ENCODE peak calls at places on chromosomes 1 and 21, in eight cellular contexts. N is BE2C, L is Caco-2, S is right lobe of liver, O is lower lobe of right lung, P is HFF-Myc, G is BJ, Z is brain microvascular endothelial cell. J is an unnamed sample.

GRCh38 chr1:224203243-224204016 is 20.4 kb downstream of the DEGS1 start:
- DNase-seq in P (no peak), Z (peak; percentile 67), N (peak; percentile 59), O (peak; percentile 74), G (peak; percentile 56), L (no peak), S (peak; percentile 70), J (peak; percentile 51)

GRCh38 chr1:170640581-170640980 is 23.4 kb upstream of the PRRX1 start:
- DNase-seq in S (no peak), P (no peak), O (no peak), Z (no peak), L (no peak), G (no peak), N (no peak), J (no peak)

GRCh38 chr21:36125513-36126121 is 9.3 kb upstream of the CBR3 start:
- DNase-seq in P (no peak), O (peak; percentile 69), G (no peak), L (peak; percentile 50), Z (peak; percentile 54), N (peak; percentile 50), S (no peak), J (no peak)

GRCh38 chr1:89721351-89721750 is 88.4 kb downstream of the LRRC8C start:
- DNase-seq in N (no peak), S (no peak), Z (peak; percentile 22), P (peak; percentile 43), G (no peak), L (no peak), O (no peak), J (no peak)

GRCh38 chr1:99003911-99004269 is 771 bp downstream of the PLPPR5 start:
- DNase-seq in S (no peak), N (peak; percentile 26), G (no peak), Z (no peak), O (no peak), P (no peak), L (no peak), J (no peak)

GRCh38 chr21:45228656-45229240 is 58.9 kb downstream of the POFUT2 start:
- DNase-seq in P (no peak), Z (no peak), S (no peak), G (no peak), O (no peak), N (no peak), L (no peak), J (no peak)

GRCh38 chr1:154877370-154877974 is 7.4 kb upstream of the KCNN3 start:
- DNase-seq in N (no peak), S (no peak), P (no peak), O (no peak), G (no peak), Z (no peak), L (peak; percentile 17), J (no peak)

GRCh38 chr1:151763990-151764389 is 694 bp upstream of the MRPL9 start:
- DNase-seq in N (no peak), Z (no peak), S (no peak), G (no peak), P (no peak), O (no peak), L (no peak), J (no peak)

GRCh38 chr1:233331676-233332519 is 4.4 kb downstream of the MAP3K21 start:
- DNase-seq in P (no peak), L (no peak), G (no peak), N (no peak), S (no peak), Z (no peak), O (no peak), J (no peak)

GRCh38 chr1:76154213-76154956 is 79.8 kb downstream of the ST6GALNAC3 start:
- DNase-seq in L (peak; percentile 60), O (peak; percentile 82), Z (peak; percentile 55), S (peak; percentile 77), P (peak; percentile 22), N (peak; percentile 64), G (peak; percentile 7), J (peak; percentile 7)

GRCh38 chr1:44545961-44546360 is 128.3 kb downstream of the TMEM53 start:
- DNase-seq in P (no peak), S (no peak), G (no peak), Z (no peak), L (no peak), O (no peak), N (no peak), J (no peak)

GRCh38 chr1:161499099-161500078 is 5.9 kb upstream of the FCGR2A start:
- DNase-seq in L (no peak), O (no peak), Z (no peak), P (no peak), G (no peak), S (no peak), N (no peak), J (no peak)

GRCh38 chr1:219554109-219554508 is 58.8 kb downstream of the ZC3H11B start:
- DNase-seq in N (no peak), L (no peak), G (no peak), O (no peak), S (no peak), P (no peak), Z (no peak), J (peak; percentile 11)

GRCh38 chr1:219550171-219550570 is 62.7 kb downstream of the ZC3H11B start:
- DNase-seq in O (no peak), S (no peak), G (no peak), N (no peak), P (no peak), Z (no peak), L (no peak), J (no peak)

GRCh38 chr1:219548386-219548785 is 64.5 kb downstream of the ZC3H11B start:
- DNase-seq in G (no peak), S (no peak), N (no peak), P (no peak), L (no peak), O (no peak), Z (no peak), J (no peak)

GRCh38 chr1:219544163-219544846 is 68.6 kb downstream of the ZC3H11B start:
- DNase-seq in O (no peak), G (no peak), P (no peak), Z (no peak), S (no peak), N (no peak), L (no peak), J (no peak)

DNA sequence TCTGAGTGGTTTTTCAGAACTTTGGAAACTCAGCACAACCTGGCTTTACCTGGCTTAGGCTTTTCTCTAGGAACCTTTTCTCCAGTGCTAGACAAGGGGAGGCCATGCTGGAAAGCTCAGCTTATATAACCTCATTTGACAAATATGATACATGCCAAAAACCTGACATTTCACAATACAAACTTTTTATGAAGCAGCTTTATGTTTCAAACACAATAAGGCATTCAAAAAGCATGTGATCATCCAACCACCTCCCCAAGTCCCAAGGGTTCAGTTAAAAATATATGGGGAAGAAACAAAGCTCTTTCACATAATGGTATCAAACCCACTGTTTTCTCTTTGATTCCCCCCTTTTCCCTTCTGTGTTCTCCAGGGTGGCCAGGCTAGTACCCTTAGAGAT is 63.7 kb downstream of the ZC3H11B start:
- DNase-seq in G (no peak), Z (no peak), O (no peak), L (no peak), N (no peak), P (no peak), S (no peak), J (peak; percentile 37)
- TF ChIP-seq CTCF in G (no peak), Z (no peak), O (no peak), L (no peak), N (no peak), P (no peak), S (no peak), J (no peak)

GRCh38 chr1:235588916-235589515 is 60.6 kb downstream of the GNG4 start:
- DNase-seq in O (no peak), Z (peak; percentile 55), P (no peak), N (no peak), G (no peak), S (no peak), L (no peak), J (peak; percentile 20)
- H3K4me3 ChIP-seq in O (no peak overlapping the region), Z (no peak overlapping the region), P (no peak overlapping the region), N (no peak overlapping the region), G (no peak overlapping the region), S (no peak overlapping the region), L (no peak overlapping the region), J (no peak overlapping the region)

GRCh38 chr1:56309065-56309464 is 270.3 kb downstream of the PLPP3 start:
- DNase-seq in P (no peak), Z (no peak), O (no peak), L (no peak), N (no peak), G (no peak), S (no peak), J (no peak)

GRCh38 chr1:56315293-56315942 is 263.9 kb downstream of the PLPP3 start:
- DNase-seq in Z (no peak), P (no peak), S (no peak), O (no peak), G (no peak), L (no peak), N (no peak), J (no peak)

GRCh38 chr1:56313560-56313959 is 265.8 kb downstream of the PLPP3 start:
- DNase-seq in S (no peak), P (no peak), L (no peak), N (no peak), O (no peak), G (no peak), Z (no peak), J (no peak)

GRCh38 chr1:56311766-56312165 is 267.6 kb downstream of the PLPP3 start:
- DNase-seq in Z (no peak), P (no peak), S (no peak), O (no peak), G (no peak), L (no peak), N (no peak), J (no peak)

DNA sequence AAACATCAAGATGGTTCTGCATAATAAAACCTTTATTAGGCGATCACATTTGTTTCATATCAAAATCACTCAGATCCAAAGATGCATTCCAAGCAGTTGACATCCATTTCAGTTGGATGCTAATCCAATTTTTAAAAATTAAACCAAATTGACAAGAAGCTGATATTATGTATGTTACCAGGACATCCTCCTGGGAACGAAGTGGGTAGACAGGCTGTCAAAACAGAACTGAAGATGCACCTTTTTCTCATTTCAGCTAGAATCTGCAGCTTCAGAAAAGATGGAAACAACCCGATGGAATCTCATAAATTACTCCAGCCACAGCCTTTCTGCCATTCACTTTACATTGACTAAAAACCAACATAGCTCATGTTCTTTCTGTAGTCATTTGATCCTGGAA is 268.4 kb downstream of the PLPP3 start:
- DNase-seq in P (no peak), S (no peak), O (no peak), G (no peak), L (no peak), Z (no peak), N (no peak), J (no peak)
- TF ChIP-seq CTCF in P (no peak), S (no peak), O (no peak), G (no peak), L (no peak), Z (no peak), N (no peak), J (no peak)

DNA sequence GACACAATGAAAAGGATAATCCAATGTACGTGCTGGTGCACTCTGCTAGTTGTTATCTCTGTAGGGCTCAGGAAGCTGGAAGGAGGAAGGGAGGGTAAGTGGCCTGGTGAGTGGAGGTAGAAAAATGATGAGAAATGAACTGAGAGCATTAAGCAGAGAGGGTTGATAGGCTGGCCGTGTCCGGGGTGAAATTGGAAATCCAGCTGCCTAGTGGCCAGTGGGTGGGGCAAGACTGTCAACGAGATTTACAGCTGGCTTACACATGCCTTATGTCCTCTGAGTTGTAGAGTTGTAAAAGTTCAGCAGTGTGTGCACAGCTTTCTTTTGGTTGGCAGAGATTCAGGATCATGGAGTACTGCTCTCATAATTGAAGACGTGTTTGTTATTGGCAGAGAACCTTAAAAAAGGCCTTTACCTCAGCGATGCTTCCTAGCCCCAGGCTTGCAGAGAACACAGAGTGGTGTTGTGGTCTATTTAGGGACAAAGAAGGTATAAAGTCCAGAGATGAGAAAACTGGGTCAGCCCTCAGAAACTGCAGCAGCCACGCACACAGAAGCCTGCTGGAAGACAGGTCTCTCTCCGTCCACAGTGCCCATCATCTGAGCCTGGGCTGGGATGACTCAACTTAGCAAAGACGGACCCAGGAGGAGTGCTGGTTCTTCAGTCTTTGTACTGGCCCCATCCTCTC is 132.4 kb downstream of the EDEM3 start:
- DNase-seq in G (peak; percentile 90), P (peak; percentile 95), N (peak; percentile 83), O (no peak), Z (peak; percentile 67), S (no peak), L (peak; percentile 18), J (peak; percentile 95)
- H3K4me3 ChIP-seq in G (no peak overlapping the region), P (no peak overlapping the region), N (peak overlapping the region; percentile 32), O (no peak overlapping the region), Z (no peak overlapping the region), S (no peak overlapping the region), L (no peak overlapping the region), J (no peak overlapping the region)

J was measured in AG09309.